ENCODE peak calls at places on chromosomes 2 and 18, in four cellular contexts. One of them, this sample, is unnamed. For H3K4me1, the result is how much of the 10 kb centered on the place peaks cover.

GRCh38 chr2:110115291-110116032 is at the start of gene MALL:
- DNase-seq in adrenal gland: no peak
- DNase-seq in body of pancreas: peak
- DNase-seq in endothelial cell of umbilical vein: peak
- DNase-seq in this sample: no peak

GRCh38 chr18:13181765-13182164 is 36.8 kb upstream of the LDLRAD4 start:
- DNase-seq in adrenal gland: no peak
- DNase-seq in body of pancreas: no peak
- DNase-seq in endothelial cell of umbilical vein: no peak
- DNase-seq in this sample: no peak

GRCh38 chr2:236273126-236273525 is 8.9 kb upstream of the ASB18 start:
- DNase-seq in adrenal gland: no peak
- DNase-seq in body of pancreas: no peak
- DNase-seq in endothelial cell of umbilical vein: no peak
- DNase-seq in this sample: no peak

GRCh38 chr2:238299803-238300202 is 11.4 kb upstream of the PER2 start:
- DNase-seq in adrenal gland: peak
- DNase-seq in body of pancreas: peak
- DNase-seq in endothelial cell of umbilical vein: no peak
- DNase-seq in this sample: no peak

GRCh38 chr2:17684008-17684407 is 69.6 kb downstream of the SMC6 start:
- DNase-seq in adrenal gland: no peak
- DNase-seq in body of pancreas: no peak
- DNase-seq in endothelial cell of umbilical vein: no peak
- DNase-seq in this sample: no peak

GRCh38 chr2:168633200-168633599 is 169.2 kb upstream of the NOSTRIN start:
- DNase-seq in adrenal gland: no peak
- DNase-seq in body of pancreas: no peak
- DNase-seq in endothelial cell of umbilical vein: no peak
- DNase-seq in this sample: peak

GRCh38 chr2:20067992-20068727 is 16.7 kb upstream of the LAPTM4A start:
- DNase-seq in adrenal gland: no peak
- DNase-seq in body of pancreas: no peak
- DNase-seq in endothelial cell of umbilical vein: peak
- DNase-seq in this sample: no peak

GRCh38 chr2:238518828-238519186 is 92.1 kb downstream of the ASB1 start:
- DNase-seq in adrenal gland: no peak
- DNase-seq in body of pancreas: no peak
- DNase-seq in endothelial cell of umbilical vein: no peak
- DNase-seq in this sample: no peak

GRCh38 chr2:29075894-29076700 is 1.8 kb upstream of the PCARE start:
- DNase-seq in adrenal gland: peak
- DNase-seq in body of pancreas: no peak
- DNase-seq in endothelial cell of umbilical vein: no peak
- DNase-seq in this sample: no peak

GRCh38 chr18:69898241-69898861 is 49.3 kb downstream of the CD226 start:
- DNase-seq in adrenal gland: no peak
- DNase-seq in body of pancreas: no peak
- DNase-seq in endothelial cell of umbilical vein: no peak
- DNase-seq in this sample: no peak

GRCh38 chr2:161178756-161179155 is 18.5 kb downstream of the TANK start:
- DNase-seq in adrenal gland: no peak
- DNase-seq in body of pancreas: no peak
- DNase-seq in endothelial cell of umbilical vein: no peak
- DNase-seq in this sample: no peak

GRCh38 chr18:36454258-36454657 is 156.7 kb downstream of the FHOD3 start:
- DNase-seq in adrenal gland: no peak
- DNase-seq in body of pancreas: no peak
- DNase-seq in endothelial cell of umbilical vein: no peak
- DNase-seq in this sample: no peak

GRCh38 chr2:239346676-239347075 is 54.1 kb downstream of the HDAC4 start:
- DNase-seq in adrenal gland: no peak
- DNase-seq in body of pancreas: no peak
- DNase-seq in endothelial cell of umbilical vein: no peak
- DNase-seq in this sample: no peak

GRCh38 chr2:64595397-64596160 is 58.1 kb downstream of the SERTAD2 start:
- DNase-seq in adrenal gland: no peak
- DNase-seq in body of pancreas: no peak
- DNase-seq in endothelial cell of umbilical vein: no peak
- DNase-seq in this sample: no peak

GRCh38 chr2:176105727-176106635 is 1.1 kb upstream of the HOXD11 start:
- DNase-seq in adrenal gland: no peak
- DNase-seq in body of pancreas: no peak
- DNase-seq in endothelial cell of umbilical vein: no peak
- DNase-seq in this sample: no peak

GRCh38 chr2:235595420-235596010 is 101.7 kb downstream of the AGAP1 start:
- DNase-seq in adrenal gland: peak
- DNase-seq in body of pancreas: peak
- DNase-seq in endothelial cell of umbilical vein: peak
- DNase-seq in this sample: peak

GRCh38 chr2:24919977-24920812 is at the start of gene ADCY3:
- DNase-seq in adrenal gland: no peak
- DNase-seq in body of pancreas: peak
- DNase-seq in endothelial cell of umbilical vein: no peak
- DNase-seq in this sample: no peak

GRCh38 chr2:196390243-196391148 is 219.1 kb upstream of the STK17B start:
- DNase-seq in adrenal gland: no peak
- DNase-seq in body of pancreas: no peak
- DNase-seq in endothelial cell of umbilical vein: peak
- DNase-seq in this sample: no peak

GRCh38 chr2:21361406-21361805 is 237.6 kb downstream of the TDRD15 start:
- DNase-seq in adrenal gland: no peak
- DNase-seq in body of pancreas: no peak
- DNase-seq in endothelial cell of umbilical vein: no peak
- DNase-seq in this sample: no peak

GRCh38 chr18:35730738-35731370 is 149.3 kb downstream of the GALNT1 start:
- DNase-seq in adrenal gland: no peak
- DNase-seq in body of pancreas: no peak
- DNase-seq in endothelial cell of umbilical vein: no peak
- DNase-seq in this sample: peak

GRCh38 chr2:19764998-19765397 is 136.8 kb downstream of the TTC32 start:
- DNase-seq in adrenal gland: no peak
- DNase-seq in body of pancreas: no peak
- DNase-seq in endothelial cell of umbilical vein: no peak
- DNase-seq in this sample: no peak

GRCh38 chr2:205580591-205580990 is 101.7 kb upstream of the NRP2 start:
- DNase-seq in adrenal gland: no peak
- DNase-seq in body of pancreas: no peak
- DNase-seq in endothelial cell of umbilical vein: no peak
- DNase-seq in this sample: no peak

GRCh38 chr2:134252092-134252775 is 1.6 kb upstream of the MGAT5 start:
- DNase-seq in adrenal gland: no peak
- DNase-seq in body of pancreas: no peak
- DNase-seq in endothelial cell of umbilical vein: no peak
- DNase-seq in this sample: no peak

GRCh38 chr2:43160778-43161177 is 65.6 kb downstream of the ZFP36L2 start:
- DNase-seq in adrenal gland: no peak
- DNase-seq in body of pancreas: no peak
- DNase-seq in endothelial cell of umbilical vein: no peak
- DNase-seq in this sample: no peak

GRCh38 chr2:120579916-120580685 is 155.6 kb upstream of the GLI2 start:
- DNase-seq in adrenal gland: no peak
- DNase-seq in body of pancreas: no peak
- DNase-seq in endothelial cell of umbilical vein: no peak
- DNase-seq in this sample: no peak

GRCh38 chr18:45838302-45839070 is 13.0 kb downstream of the SIGLEC15 start:
- DNase-seq in adrenal gland: no peak
- DNase-seq in body of pancreas: no peak
- DNase-seq in endothelial cell of umbilical vein: no peak
- DNase-seq in this sample: peak

GRCh38 chr18:60062396-60062795 is 162.6 kb downstream of the PMAIP1 start:
- DNase-seq in adrenal gland: no peak
- DNase-seq in body of pancreas: no peak
- DNase-seq in endothelial cell of umbilical vein: no peak
- DNase-seq in this sample: no peak

GRCh38 chr2:41199320-41199719 is 747.4 kb upstream of the SLC8A1 start:
- DNase-seq in adrenal gland: no peak
- DNase-seq in body of pancreas: no peak
- DNase-seq in endothelial cell of umbilical vein: no peak
- DNase-seq in this sample: no peak

GRCh38 chr18:41731887-41732286 is 223.1 kb upstream of the PIK3C3 start:
- DNase-seq in adrenal gland: no peak
- DNase-seq in body of pancreas: no peak
- DNase-seq in endothelial cell of umbilical vein: peak
- DNase-seq in this sample: no peak

GRCh38 chr2:234751275-234751938 is 200.4 kb upstream of the SH3BP4 start:
- DNase-seq in adrenal gland: no peak
- DNase-seq in body of pancreas: no peak
- DNase-seq in endothelial cell of umbilical vein: peak
- DNase-seq in this sample: no peak

GRCh38 chr18:22559414-22560282 is 141.9 kb upstream of the CTAGE1 start:
- DNase-seq in adrenal gland: peak
- DNase-seq in body of pancreas: peak
- DNase-seq in endothelial cell of umbilical vein: peak
- DNase-seq in this sample: peak

GRCh38 chr2:168345601-168346000 is 98.2 kb upstream of the STK39 start:
- DNase-seq in adrenal gland: no peak
- DNase-seq in body of pancreas: no peak
- DNase-seq in endothelial cell of umbilical vein: no peak
- DNase-seq in this sample: no peak

DNA sequence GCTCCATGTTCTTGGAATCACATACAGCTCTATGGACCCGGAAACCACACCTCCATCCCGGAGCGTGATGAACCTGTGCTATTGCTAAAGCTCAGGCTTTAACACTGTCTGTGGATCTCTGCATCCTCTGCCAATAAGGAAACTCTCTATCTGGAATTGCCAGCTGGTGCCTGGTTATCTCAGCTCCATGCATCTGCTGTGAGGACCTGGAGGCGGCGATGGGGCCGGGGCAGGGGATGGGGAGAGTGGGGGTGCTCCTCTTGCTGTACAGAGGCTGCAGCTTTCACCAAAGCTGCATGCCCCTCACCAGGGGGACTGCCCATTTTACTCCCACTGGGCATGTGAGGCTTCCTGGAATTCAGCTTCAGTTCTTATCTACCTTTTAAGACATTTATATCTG is 753.9 kb upstream of the SOX11 start:
- DNase-seq in adrenal gland: no peak
- DNase-seq in body of pancreas: no peak
- DNase-seq in endothelial cell of umbilical vein: no peak
- DNase-seq in this sample: no peak
- TF ChIP-seq POLR2A in adrenal gland: no peak
- TF ChIP-seq POLR2A in body of pancreas: no peak
- TF ChIP-seq POLR2A in endothelial cell of umbilical vein: no peak
- TF ChIP-seq POLR2A in this sample: no peak

DNA sequence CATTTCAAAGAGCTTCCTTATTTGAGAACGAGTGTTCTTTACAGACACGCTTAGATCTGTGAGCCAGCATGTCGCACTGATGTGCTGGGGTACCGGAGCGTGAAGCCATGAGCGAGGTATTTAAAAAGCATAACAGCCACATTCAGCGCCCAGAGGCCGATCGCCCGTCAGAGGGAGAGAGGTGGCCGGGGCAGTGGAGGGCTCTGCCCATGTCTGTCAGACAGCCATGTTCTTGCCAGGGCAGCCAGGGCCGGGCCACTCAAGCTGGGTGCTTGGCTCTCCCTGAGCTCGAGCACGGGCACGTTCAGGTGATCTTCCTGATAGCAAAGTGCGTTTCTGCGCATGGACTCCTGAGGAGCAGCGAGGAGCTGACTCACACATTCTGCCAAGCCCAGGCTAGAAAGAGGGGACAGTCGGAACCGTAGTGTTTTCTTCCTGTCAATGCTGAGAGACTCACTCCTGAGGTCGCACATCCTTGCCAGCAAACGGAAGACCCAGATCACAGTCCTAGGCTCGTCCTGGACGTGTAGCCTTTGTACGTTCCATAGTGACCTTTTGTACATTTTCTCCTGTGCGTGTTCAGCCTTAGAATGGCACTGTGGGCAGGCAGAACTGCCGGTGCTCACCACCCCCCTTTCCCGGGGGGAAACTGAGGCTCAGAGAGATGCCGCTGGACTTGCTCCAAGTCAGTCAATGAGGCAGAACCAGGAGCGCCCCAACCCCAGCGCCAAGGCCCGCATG is 100.7 kb downstream of the NFATC1 start:
- DNase-seq in adrenal gland: no peak
- DNase-seq in body of pancreas: no peak
- DNase-seq in endothelial cell of umbilical vein: no peak
- DNase-seq in this sample: peak
- H3K4me1 ChIP-seq in adrenal gland: under half
- H3K4me1 ChIP-seq in body of pancreas: under half
- H3K4me1 ChIP-seq in endothelial cell of umbilical vein: under half
- H3K4me1 ChIP-seq in this sample: under half

DNA sequence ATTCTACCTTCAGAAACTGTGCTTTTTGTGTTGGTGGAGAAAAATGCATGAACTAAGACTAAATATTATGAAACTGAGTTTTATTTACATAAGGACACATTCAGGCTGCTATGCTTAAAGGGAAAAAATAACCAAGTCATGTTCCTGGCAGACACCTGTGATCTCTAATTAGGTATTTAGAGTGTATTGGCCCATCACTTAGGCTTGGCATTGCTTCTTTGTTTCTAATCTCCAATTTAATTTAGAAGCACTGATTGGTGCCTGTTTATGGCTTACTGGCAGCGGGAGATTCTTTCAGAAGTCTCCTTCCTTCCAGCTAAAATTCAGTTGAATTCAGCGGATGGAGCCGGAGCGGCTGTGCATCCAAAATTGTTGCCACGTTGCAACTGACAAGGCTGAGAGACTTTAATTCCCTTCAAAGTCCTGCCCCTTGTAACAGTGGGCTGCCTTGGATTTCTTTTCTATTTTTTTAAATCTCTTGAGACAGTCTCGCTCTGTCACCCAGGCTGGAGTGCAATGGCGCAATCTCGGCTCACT is 66.5 kb downstream of the VWA3B start:
- DNase-seq in adrenal gland: no peak
- DNase-seq in body of pancreas: no peak
- DNase-seq in endothelial cell of umbilical vein: no peak
- DNase-seq in this sample: no peak
- H3K27ac ChIP-seq in adrenal gland: no peak
- H3K27ac ChIP-seq in body of pancreas: no peak
- H3K27ac ChIP-seq in endothelial cell of umbilical vein: no peak
- H3K27ac ChIP-seq in this sample: peak

GRCh38 chr2:240583774-240584173 is 2.8 kb upstream of the CAPN10 start:
- DNase-seq in adrenal gland: no peak
- DNase-seq in body of pancreas: no peak
- DNase-seq in endothelial cell of umbilical vein: no peak
- DNase-seq in this sample: peak
- TF ChIP-seq POLR2A in adrenal gland: no peak
- TF ChIP-seq POLR2A in body of pancreas: no peak
- TF ChIP-seq POLR2A in endothelial cell of umbilical vein: no peak
- TF ChIP-seq POLR2A in this sample: no peak

GRCh38 chr2:136238552-136239346 is 120.8 kb upstream of the CXCR4 start:
- DNase-seq in adrenal gland: no peak
- DNase-seq in body of pancreas: no peak
- DNase-seq in endothelial cell of umbilical vein: peak
- DNase-seq in this sample: no peak

GRCh38 chr2:136242687-136243277 is 124.8 kb upstream of the CXCR4 start:
- DNase-seq in adrenal gland: no peak
- DNase-seq in body of pancreas: no peak
- DNase-seq in endothelial cell of umbilical vein: peak
- DNase-seq in this sample: no peak

GRCh38 chr2:136243638-136244557 is 125.9 kb upstream of the CXCR4 start:
- DNase-seq in adrenal gland: peak
- DNase-seq in body of pancreas: no peak
- DNase-seq in endothelial cell of umbilical vein: no peak
- DNase-seq in this sample: no peak

GRCh38 chr2:136244558-136244885 is 126.6 kb upstream of the CXCR4 start:
- DNase-seq in adrenal gland: no peak
- DNase-seq in body of pancreas: no peak
- DNase-seq in endothelial cell of umbilical vein: no peak
- DNase-seq in this sample: no peak

GRCh38 chr2:136242100-136242499 is 124.2 kb upstream of the CXCR4 start:
- DNase-seq in adrenal gland: no peak
- DNase-seq in body of pancreas: no peak
- DNase-seq in endothelial cell of umbilical vein: peak
- DNase-seq in this sample: no peak
- H3K4me1 ChIP-seq in adrenal gland: under half
- H3K4me1 ChIP-seq in body of pancreas: under half
- H3K4me1 ChIP-seq in endothelial cell of umbilical vein: half or more
- H3K4me1 ChIP-seq in this sample: under half

This sample was measured in heart left ventricle.